ENCODE peak calls at places on chromosomes 7 and 10, in seven cellular contexts. Z is A549, N is thyroid gland, J is right lobe of liver, K is lower leg skin, S is IMR-90, G is ovary. X is an unnamed sample.

GRCh38 chr7:1742555-1743303 is 72.7 kb downstream of the ELFN1 start:
- DNase-seq in Z (no peak), N (peak; percentile 44), J (peak; percentile 69), K (peak; percentile 43), S (peak; percentile 14), G (peak; percentile 71), X (peak; percentile 57)

GRCh38 chr7:108347616-108348015 is 108.6 kb downstream of the NRCAM start:
- DNase-seq in Z (peak; percentile 23), N (peak; percentile 45), J (no peak), K (no peak), S (peak; percentile 49), G (no peak), X (no peak)

GRCh38 chr7:131331806-131332205 is 4.1 kb downstream of the MKLN1 start:
- DNase-seq in Z (no peak), N (no peak), J (no peak), K (no peak), S (no peak), G (no peak), X (no peak)

GRCh38 chr7:39509441-39509840 is 56.8 kb upstream of the YAE1 start:
- DNase-seq in Z (no peak), N (no peak), J (no peak), K (no peak), S (no peak), G (no peak), X (no peak)

GRCh38 chr7:36474283-36475010 is 84.8 kb downstream of the ANLN start:
- DNase-seq in Z (no peak), N (no peak), J (no peak), K (no peak), S (peak; percentile 41), G (no peak), X (no peak)

GRCh38 chr10:77287647-77288120 is 349.9 kb downstream of the KCNMA1 start:
- DNase-seq in Z (peak; percentile 67), N (no peak), J (peak; percentile 78), K (no peak), S (no peak), G (no peak), X (no peak)

GRCh38 chr10:84541289-84541637 is 212.9 kb downstream of the CCSER2 start:
- DNase-seq in Z (peak; percentile 46), N (peak; percentile 35), J (no peak), K (no peak), S (no peak), G (no peak), X (no peak)

GRCh38 chr10:26367771-26368170 is 70.4 kb upstream of the APBB1IP start:
- DNase-seq in Z (peak; percentile 63), N (peak; percentile 50), J (no peak), K (no peak), S (no peak), G (no peak), X (no peak)

GRCh38 chr10:26441491-26442214 is 3.5 kb downstream of the APBB1IP start:
- DNase-seq in Z (no peak), N (no peak), J (no peak), K (no peak), S (no peak), G (no peak), X (no peak)

GRCh38 chr7:135757719-135758411 is 9.3 kb upstream of the FAM180A start:
- DNase-seq in Z (no peak), N (peak; percentile 52), J (no peak), K (peak; percentile 42), S (peak; percentile 54), G (no peak), X (peak; percentile 30)

GRCh38 chr10:31274310-31274709 is 44.7 kb upstream of the ZEB1 start:
- DNase-seq in Z (no peak), N (no peak), J (no peak), K (no peak), S (peak; percentile 42), G (no peak), X (no peak)

GRCh38 chr7:4134204-4134603 is 547.9 kb upstream of the FOXK1 start:
- DNase-seq in Z (no peak), N (no peak), J (peak; percentile 60), K (no peak), S (no peak), G (no peak), X (no peak)

GRCh38 chr10:86734209-86734988 is 22.0 kb upstream of the BMPR1A start:
- DNase-seq in Z (no peak), N (peak; percentile 60), J (no peak), K (no peak), S (no peak), G (no peak), X (no peak)

GRCh38 chr7:106616692-106617052 is 44.3 kb downstream of the CCDC71L start:
- DNase-seq in Z (no peak), N (no peak), J (no peak), K (no peak), S (peak; percentile 61), G (no peak), X (no peak)

GRCh38 chr10:48683893-48684292 is 780 bp upstream of the WDFY4 start:
- DNase-seq in Z (no peak), N (peak; percentile 36), J (no peak), K (no peak), S (no peak), G (no peak), X (no peak)

GRCh38 chr7:11847336-11847735 is 15.3 kb upstream of the THSD7A start:
- DNase-seq in Z (no peak), N (no peak), J (no peak), K (no peak), S (no peak), G (no peak), X (no peak)

GRCh38 chr7:81150951-81151361 is 232.1 kb upstream of the SEMA3C start:
- DNase-seq in Z (no peak), N (no peak), J (no peak), K (no peak), S (peak; percentile 31), G (no peak), X (no peak)

GRCh38 chr10:74835963-74836362 is 9.6 kb downstream of the KAT6B start:
- DNase-seq in Z (no peak), N (no peak), J (no peak), K (no peak), S (no peak), G (no peak), X (no peak)

GRCh38 chr10:133528296-133528844 is 1.2 kb downstream of the CYP2E1 start:
- DNase-seq in Z (no peak), N (no peak), J (no peak), K (no peak), S (peak; percentile 2), G (no peak), X (no peak)

GRCh38 chr7:36809064-36809463 is 84.8 kb upstream of the AOAH start:
- DNase-seq in Z (no peak), N (no peak), J (no peak), K (no peak), S (no peak), G (no peak), X (no peak)

GRCh38 chr7:44617225-44617885 is 10.9 kb downstream of the OGDH start:
- DNase-seq in Z (no peak), N (no peak), J (no peak), K (no peak), S (peak; percentile 82), G (no peak), X (no peak)

GRCh38 chr7:155258233-155258575 is 39.5 kb upstream of the INSIG1 start:
- DNase-seq in Z (peak; percentile 16), N (peak; percentile 67), J (no peak), K (peak; percentile 68), S (peak; percentile 79), G (no peak), X (no peak)

DNA sequence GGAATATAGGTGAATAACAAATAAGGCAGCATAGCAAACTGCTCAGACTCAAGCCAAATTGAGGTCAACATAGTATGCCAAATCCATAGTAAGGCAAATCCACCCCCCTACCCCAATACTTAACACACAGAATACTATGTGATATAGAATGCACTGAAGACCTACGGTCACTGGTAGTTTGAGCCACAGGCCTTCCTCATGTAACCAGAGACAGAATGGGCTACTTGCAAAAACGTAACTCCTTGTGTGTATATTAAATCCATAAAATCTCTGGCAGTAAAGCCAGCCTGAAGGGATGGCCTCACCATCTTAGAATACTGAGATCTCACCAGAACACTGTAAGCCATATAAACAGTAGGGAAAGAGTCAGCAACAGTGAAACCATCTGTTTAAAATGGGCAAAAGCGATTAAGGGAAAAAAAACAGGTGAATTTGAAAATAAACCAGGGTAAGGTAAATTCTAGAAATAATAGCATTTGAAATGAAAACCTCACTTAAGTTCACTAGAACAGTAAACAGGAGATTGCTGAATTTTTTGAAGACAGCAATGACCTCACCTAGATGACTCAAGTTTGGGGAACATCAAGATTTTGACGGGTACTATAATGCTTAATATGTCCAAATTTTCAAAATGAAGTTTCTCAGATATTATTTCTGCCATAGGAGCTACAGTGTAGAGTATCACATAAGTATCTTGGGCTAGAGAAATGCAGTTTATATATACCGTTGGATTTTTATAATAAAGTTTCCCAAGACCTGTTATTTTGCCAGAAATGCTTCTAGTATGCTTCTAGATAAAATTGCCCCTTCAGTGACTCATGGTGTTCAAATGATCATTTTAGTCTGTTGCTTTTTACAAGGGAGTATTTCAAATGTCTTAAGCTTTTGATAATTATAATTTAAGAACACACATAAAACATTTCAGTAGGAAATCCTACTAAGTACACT is 13.9 kb downstream of the HNRNPA2B1 start:
- DNase-seq in Z (no peak), N (no peak), J (no peak), K (no peak), S (no peak), G (no peak), X (no peak)
- TF ChIP-seq POLR2A in Z (no peak), N (no peak), J (peak; percentile 10), K (no peak), S (no peak), G (no peak), X (no peak)

DNA sequence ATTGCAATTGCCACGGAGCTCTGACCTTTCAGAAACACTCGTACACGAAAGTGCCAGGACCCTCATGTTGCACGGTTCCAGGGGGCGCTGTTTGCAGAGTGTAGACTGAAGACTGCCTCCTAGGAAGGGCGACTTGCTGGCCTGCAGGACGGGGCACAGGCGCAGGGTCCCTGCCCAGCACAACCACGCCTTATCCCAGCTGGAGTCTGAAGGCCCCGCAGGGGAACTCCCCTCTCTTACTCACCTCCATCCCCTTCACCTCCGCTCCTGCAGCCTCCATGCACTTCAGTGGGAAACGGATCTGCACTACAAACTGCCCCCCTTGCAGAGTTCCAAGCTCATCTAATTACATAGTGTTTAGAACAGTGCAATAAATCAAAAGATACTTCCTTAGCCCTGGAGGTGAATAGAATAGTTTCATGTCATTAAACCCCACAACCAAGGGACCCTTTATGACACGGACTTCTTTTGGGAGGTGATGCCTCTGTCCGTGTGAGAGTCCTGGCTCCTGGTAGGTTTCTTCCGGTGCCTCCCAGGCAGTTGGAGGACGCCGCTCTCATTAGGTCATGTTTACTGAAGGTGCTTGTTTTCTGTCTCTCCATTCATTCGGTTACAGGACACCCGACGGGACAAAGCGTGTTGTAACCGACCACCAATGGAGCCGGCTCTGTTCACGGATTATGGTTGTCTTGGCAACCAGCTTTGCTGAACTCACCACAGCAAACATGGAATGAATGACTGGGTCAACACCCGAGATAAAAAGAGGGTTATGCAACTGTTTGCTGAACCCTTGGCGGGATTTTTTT is 262.2 kb downstream of the BAMBI start:
- DNase-seq in Z (peak; percentile 100), N (no peak), J (peak; percentile 94), K (peak; percentile 34), S (peak; percentile 66), G (peak; percentile 50), X (peak; percentile 68)
- TF ChIP-seq POLR2A in Z (no peak), N (no peak), J (peak; percentile 34), K (no peak), S (no peak), G (no peak), X (no peak)

GRCh38 chr7:148884299-148885022 is 370 bp upstream of the EZH2 start:
- DNase-seq in Z (peak; percentile 91), N (peak; percentile 91), J (peak; percentile 94), K (peak; percentile 87), S (peak; percentile 87), G (peak; percentile 94), X (peak; percentile 83)
- TF ChIP-seq POLR2A in Z (peak; percentile 59), N (peak; percentile 66), J (peak; percentile 92), K (peak; percentile 19), S (peak; percentile 71), G (peak; percentile 90), X (peak; percentile 86)

GRCh38 chr7:128105228-128106022 is 74.2 kb upstream of the LRRC4 start:
- DNase-seq in Z (no peak), N (no peak), J (no peak), K (no peak), S (no peak), G (no peak), X (no peak)
- TF ChIP-seq POLR2A in Z (no peak), N (no peak), J (no peak), K (no peak), S (no peak), G (no peak), X (no peak)